ENCODE peak calls at places on chromosome 15, in four cellular contexts. One of them, this sample, is unnamed.
A peak's percentile ranks its signal among the peaks of the same experiment; 100 is the strongest.

GRCh38 chr15:28981921-28982320 is 96.1 kb downstream of the APBA2 start:
- DNase-seq in NCI-H1105 treated with DMSO at 0.1 percent for 48 hours: no peak
- DNase-seq in hepatocyte: no peak
- DNase-seq in Calu3: no peak
- DNase-seq in this sample: no peak

GRCh38 chr15:39028069-39028468 is 463.5 kb upstream of the RASGRP1 start:
- DNase-seq in NCI-H1105 treated with DMSO at 0.1 percent for 48 hours: no peak
- DNase-seq in hepatocyte: no peak
- DNase-seq in Calu3: peak; percentile 0
- DNase-seq in this sample: no peak

GRCh38 chr15:36643551-36643950 is 64.1 kb downstream of the CDIN1 start:
- DNase-seq in NCI-H1105 treated with DMSO at 0.1 percent for 48 hours: no peak
- DNase-seq in hepatocyte: no peak
- DNase-seq in Calu3: peak; percentile 0
- DNase-seq in this sample: peak; percentile 77

GRCh38 chr15:71121442-71121841 is 6.2 kb downstream of the THSD4 start:
- DNase-seq in NCI-H1105 treated with DMSO at 0.1 percent for 48 hours: no peak
- DNase-seq in hepatocyte: no peak
- DNase-seq in Calu3: no peak
- DNase-seq in this sample: no peak

GRCh38 chr15:66043264-66043663 is 174.0 kb downstream of the RAB11A start:
- DNase-seq in NCI-H1105 treated with DMSO at 0.1 percent for 48 hours: peak; percentile 12
- DNase-seq in hepatocyte: peak; percentile 73
- DNase-seq in Calu3: no peak
- DNase-seq in this sample: peak; percentile 88

GRCh38 chr15:73630030-73630429 is 3.2 kb downstream of the NPTN start:
- DNase-seq in NCI-H1105 treated with DMSO at 0.1 percent for 48 hours: no peak
- DNase-seq in hepatocyte: no peak
- DNase-seq in Calu3: no peak
- DNase-seq in this sample: peak; percentile 32

GRCh38 chr15:43879386-43880355 is 52.9 kb downstream of the WDR76 start:
- DNase-seq in NCI-H1105 treated with DMSO at 0.1 percent for 48 hours: no peak
- DNase-seq in hepatocyte: peak; percentile 49
- DNase-seq in Calu3: no peak
- DNase-seq in this sample: no peak

GRCh38 chr15:66809664-66810063 is 107.6 kb downstream of the SMAD6 start:
- DNase-seq in NCI-H1105 treated with DMSO at 0.1 percent for 48 hours: no peak
- DNase-seq in hepatocyte: no peak
- DNase-seq in Calu3: no peak
- DNase-seq in this sample: no peak

GRCh38 chr15:78768531-78769408 is 42.5 kb downstream of the ADAMTS7 start:
- DNase-seq in NCI-H1105 treated with DMSO at 0.1 percent for 48 hours: no peak
- DNase-seq in hepatocyte: no peak
- DNase-seq in Calu3: no peak
- DNase-seq in this sample: no peak

GRCh38 chr15:76234337-76234889 is 76.9 kb downstream of the ETFA start:
- DNase-seq in NCI-H1105 treated with DMSO at 0.1 percent for 48 hours: peak; percentile 63
- DNase-seq in hepatocyte: no peak
- DNase-seq in Calu3: no peak
- DNase-seq in this sample: peak; percentile 94

GRCh38 chr15:81061490-81062235 is 60.9 kb downstream of the TLNRD1 start:
- DNase-seq in NCI-H1105 treated with DMSO at 0.1 percent for 48 hours: no peak
- DNase-seq in hepatocyte: no peak
- DNase-seq in Calu3: no peak
- DNase-seq in this sample: no peak

GRCh38 chr15:41490355-41490754 is 3.3 kb upstream of the ITPKA start:
- DNase-seq in NCI-H1105 treated with DMSO at 0.1 percent for 48 hours: no peak
- DNase-seq in hepatocyte: peak; percentile 71
- DNase-seq in Calu3: no peak
- DNase-seq in this sample: no peak

GRCh38 chr15:48520376-48521155 is 124.9 kb downstream of the FBN1 start:
- DNase-seq in NCI-H1105 treated with DMSO at 0.1 percent for 48 hours: no peak
- DNase-seq in hepatocyte: no peak
- DNase-seq in Calu3: peak; percentile 28
- DNase-seq in this sample: no peak

GRCh38 chr15:94119215-94119815 is 112.0 kb upstream of the MCTP2 start:
- DNase-seq in NCI-H1105 treated with DMSO at 0.1 percent for 48 hours: no peak
- DNase-seq in hepatocyte: no peak
- DNase-seq in Calu3: no peak
- DNase-seq in this sample: no peak

GRCh38 chr15:87816016-87816415 is 440.5 kb downstream of the NTRK3 start:
- DNase-seq in NCI-H1105 treated with DMSO at 0.1 percent for 48 hours: no peak
- DNase-seq in hepatocyte: no peak
- DNase-seq in Calu3: no peak
- DNase-seq in this sample: no peak

GRCh38 chr15:96887730-96888129 is 557.2 kb downstream of the NR2F2 start:
- DNase-seq in NCI-H1105 treated with DMSO at 0.1 percent for 48 hours: no peak
- DNase-seq in hepatocyte: no peak
- DNase-seq in Calu3: no peak
- DNase-seq in this sample: no peak

GRCh38 chr15:77098572-77098971 is 27.7 kb upstream of the TSPAN3 start:
- DNase-seq in NCI-H1105 treated with DMSO at 0.1 percent for 48 hours: no peak
- DNase-seq in hepatocyte: no peak
- DNase-seq in Calu3: no peak
- DNase-seq in this sample: no peak

GRCh38 chr15:85956515-85957275 is 123.0 kb upstream of the AGBL1 start:
- DNase-seq in NCI-H1105 treated with DMSO at 0.1 percent for 48 hours: no peak
- DNase-seq in hepatocyte: peak; percentile 40
- DNase-seq in Calu3: no peak
- DNase-seq in this sample: no peak

GRCh38 chr15:38864122-38864521 is 299.5 kb upstream of the RASGRP1 start:
- DNase-seq in NCI-H1105 treated with DMSO at 0.1 percent for 48 hours: no peak
- DNase-seq in hepatocyte: no peak
- DNase-seq in Calu3: no peak
- DNase-seq in this sample: no peak

GRCh38 chr15:59797756-59798604 is 108.9 kb upstream of the BNIP2 start:
- DNase-seq in NCI-H1105 treated with DMSO at 0.1 percent for 48 hours: no peak
- DNase-seq in hepatocyte: no peak
- DNase-seq in Calu3: no peak
- DNase-seq in this sample: no peak

GRCh38 chr15:77753238-77753873 is 120.6 kb upstream of the LINGO1 start:
- DNase-seq in NCI-H1105 treated with DMSO at 0.1 percent for 48 hours: no peak
- DNase-seq in hepatocyte: peak; percentile 77
- DNase-seq in Calu3: peak; percentile 30
- DNase-seq in this sample: no peak

GRCh38 chr15:36591534-36592411 is 12.3 kb downstream of the CDIN1 start:
- DNase-seq in NCI-H1105 treated with DMSO at 0.1 percent for 48 hours: no peak
- DNase-seq in hepatocyte: no peak
- DNase-seq in Calu3: no peak
- DNase-seq in this sample: no peak

GRCh38 chr15:45183511-45183910 is 4.3 kb downstream of the SHF start:
- DNase-seq in NCI-H1105 treated with DMSO at 0.1 percent for 48 hours: no peak
- DNase-seq in hepatocyte: no peak
- DNase-seq in Calu3: no peak
- DNase-seq in this sample: no peak

GRCh38 chr15:57218826-57219576 is 157.3 kb upstream of the CGNL1 start:
- DNase-seq in NCI-H1105 treated with DMSO at 0.1 percent for 48 hours: peak; percentile 99
- DNase-seq in hepatocyte: peak; percentile 65
- DNase-seq in Calu3: no peak
- DNase-seq in this sample: peak; percentile 75

GRCh38 chr15:71549697-71550096 is 260.7 kb upstream of the NR2E3 start:
- DNase-seq in NCI-H1105 treated with DMSO at 0.1 percent for 48 hours: no peak
- DNase-seq in hepatocyte: no peak
- DNase-seq in Calu3: no peak
- DNase-seq in this sample: no peak

GRCh38 chr15:78438595-78439285 is 724 bp downstream of the IREB2 start:
- DNase-seq in NCI-H1105 treated with DMSO at 0.1 percent for 48 hours: no peak
- DNase-seq in hepatocyte: peak; percentile 59
- DNase-seq in Calu3: peak; percentile 17
- DNase-seq in this sample: no peak

GRCh38 chr15:28978661-28979060 is 92.9 kb downstream of the APBA2 start:
- DNase-seq in NCI-H1105 treated with DMSO at 0.1 percent for 48 hours: no peak
- DNase-seq in hepatocyte: no peak
- DNase-seq in Calu3: no peak
- DNase-seq in this sample: no peak

GRCh38 chr15:85581495-85581894 is 201.1 kb downstream of the AKAP13 start:
- DNase-seq in NCI-H1105 treated with DMSO at 0.1 percent for 48 hours: no peak
- DNase-seq in hepatocyte: no peak
- DNase-seq in Calu3: peak; percentile 60
- DNase-seq in this sample: no peak

GRCh38 chr15:75727851-75728715 is 15.4 kb upstream of the CSPG4 start:
- DNase-seq in NCI-H1105 treated with DMSO at 0.1 percent for 48 hours: peak; percentile 13
- DNase-seq in hepatocyte: peak; percentile 68
- DNase-seq in Calu3: peak; percentile 84
- DNase-seq in this sample: peak; percentile 65

GRCh38 chr15:76296849-76297248 is 14.4 kb downstream of the ETFA start:
- DNase-seq in NCI-H1105 treated with DMSO at 0.1 percent for 48 hours: no peak
- DNase-seq in hepatocyte: no peak
- DNase-seq in Calu3: no peak
- DNase-seq in this sample: no peak

GRCh38 chr15:100902436-100903190 is 16.5 kb upstream of the LRRK1 start:
- DNase-seq in NCI-H1105 treated with DMSO at 0.1 percent for 48 hours: peak; percentile 90
- DNase-seq in hepatocyte: peak; percentile 73
- DNase-seq in Calu3: no peak
- DNase-seq in this sample: peak; percentile 20

GRCh38 chr15:58574612-58575011 is 142.8 kb downstream of the LIPC start:
- DNase-seq in NCI-H1105 treated with DMSO at 0.1 percent for 48 hours: no peak
- DNase-seq in hepatocyte: peak; percentile 9
- DNase-seq in Calu3: no peak
- DNase-seq in this sample: no peak

GRCh38 chr15:40388941-40389823 is 6.7 kb downstream of the KNSTRN start:
- DNase-seq in NCI-H1105 treated with DMSO at 0.1 percent for 48 hours: no peak
- DNase-seq in hepatocyte: no peak
- DNase-seq in Calu3: no peak
- DNase-seq in this sample: no peak

GRCh38 chr15:99578809-99579208 is 13.0 kb downstream of the MEF2A start:
- DNase-seq in NCI-H1105 treated with DMSO at 0.1 percent for 48 hours: no peak
- DNase-seq in hepatocyte: no peak
- DNase-seq in Calu3: no peak
- DNase-seq in this sample: no peak

GRCh38 chr15:52143862-52144261 is 31.3 kb upstream of the BCL2L10 start:
- DNase-seq in NCI-H1105 treated with DMSO at 0.1 percent for 48 hours: no peak
- DNase-seq in hepatocyte: peak; percentile 48
- DNase-seq in Calu3: no peak
- DNase-seq in this sample: no peak

GRCh38 chr15:52414936-52415335 is 113.7 kb downstream of the MYO5A start:
- DNase-seq in NCI-H1105 treated with DMSO at 0.1 percent for 48 hours: no peak
- DNase-seq in hepatocyte: no peak
- DNase-seq in Calu3: no peak
- DNase-seq in this sample: peak; percentile 61

GRCh38 chr15:54083501-54083900 is 105.3 kb downstream of the UNC13C start:
- DNase-seq in NCI-H1105 treated with DMSO at 0.1 percent for 48 hours: no peak
- DNase-seq in hepatocyte: no peak
- DNase-seq in Calu3: no peak
- DNase-seq in this sample: no peak

GRCh38 chr15:75452968-75453702 is 1.6 kb upstream of the SIN3A start:
- DNase-seq in NCI-H1105 treated with DMSO at 0.1 percent for 48 hours: peak; percentile 33
- DNase-seq in hepatocyte: peak; percentile 65
- DNase-seq in Calu3: peak; percentile 59
- DNase-seq in this sample: no peak

This sample was measured in NCI-H1417.